ENCODE peak calls at places on chromosome 11, in five cellular contexts. K, L, B, T and S are unnamed samples.
A peak's percentile ranks its signal among the peaks of the same experiment; 100 is the strongest.

GRCh38 chr11:78720281-78720989 is 145.8 kb upstream of the NARS2 start:
- DNase-seq in K (no peak), L (no peak), B (no peak), T (no peak), S (no peak)

GRCh38 chr11:9249252-9249651 is 15.9 kb downstream of the DENND5A start:
- DNase-seq in K (no peak), L (no peak), B (no peak), T (no peak), S (no peak)

GRCh38 chr11:19604679-19605375 is 107.8 kb upstream of the NAV2 start:
- DNase-seq in K (no peak), L (no peak), B (no peak), T (no peak), S (no peak)

GRCh38 chr11:32358729-32359128 is 76.6 kb downstream of the WT1 start:
- DNase-seq in K (no peak), L (no peak), B (no peak), T (no peak), S (no peak)

GRCh38 chr11:120137187-120137610 is 714 bp downstream of the TRIM29 start:
- DNase-seq in K (peak; percentile 57), L (no peak), B (peak; percentile 4), T (no peak), S (no peak)

GRCh38 chr11:10640308-10640707 is 53.2 kb downstream of the IRAG1 start:
- DNase-seq in K (peak; percentile 54), L (no peak), B (no peak), T (no peak), S (no peak)

GRCh38 chr11:86610559-86611341 is 61.7 kb downstream of the ME3 start:
- DNase-seq in K (no peak), L (no peak), B (no peak), T (no peak), S (no peak)

GRCh38 chr11:118415739-118416068 is 14.3 kb downstream of the ATP5MG start:
- DNase-seq in K (no peak), L (peak; percentile 69), B (peak; percentile 86), T (no peak), S (no peak)

GRCh38 chr11:19453893-19454292 is 213.1 kb upstream of the E2F8 start:
- DNase-seq in K (no peak), L (peak; percentile 71), B (peak; percentile 60), T (no peak), S (no peak)

GRCh38 chr11:85737738-85738137 is 51.7 kb upstream of the CCDC89 start:
- DNase-seq in K (no peak), L (no peak), B (no peak), T (no peak), S (no peak)

GRCh38 chr11:124285610-124286344 is 28.0 kb downstream of the OR8D1 start:
- DNase-seq in K (no peak), L (no peak), B (no peak), T (no peak), S (no peak)

GRCh38 chr11:60818057-60818456 is 23.9 kb upstream of the CCDC86 start:
- DNase-seq in K (no peak), L (no peak), B (no peak), T (no peak), S (no peak)

GRCh38 chr11:16000065-16000464 is 356.3 kb downstream of the SOX6 start:
- DNase-seq in K (no peak), L (no peak), B (peak; percentile 50), T (no peak), S (no peak)

GRCh38 chr11:15101072-15101701 is 13.5 kb upstream of the INSC start:
- DNase-seq in K (peak; percentile 71), L (peak; percentile 76), B (peak; percentile 83), T (no peak), S (no peak)

GRCh38 chr11:134207538-134208239 is 16.1 kb downstream of the NCAPD3 start:
- DNase-seq in K (no peak), L (no peak), B (no peak), T (peak; percentile 41), S (peak; percentile 47)

GRCh38 chr11:118631109-118631508 is 23.7 kb downstream of the PHLDB1 start:
- DNase-seq in K (no peak), L (no peak), B (no peak), T (no peak), S (no peak)

GRCh38 chr11:828501-829115 is 889 bp downstream of the CRACR2B start:
- DNase-seq in K (no peak), L (no peak), B (no peak), T (no peak), S (no peak)

GRCh38 chr11:131823772-131824171 is 453.4 kb downstream of the NTM start:
- DNase-seq in K (no peak), L (no peak), B (no peak), T (no peak), S (no peak)

GRCh38 chr11:11171854-11172253 is 181.2 kb downstream of the CSNK2A3 start:
- DNase-seq in K (no peak), L (no peak), B (no peak), T (no peak), S (no peak)

GRCh38 chr11:14423633-14424032 is 64.7 kb upstream of the RRAS2 start:
- DNase-seq in K (no peak), L (no peak), B (no peak), T (no peak), S (no peak)

GRCh38 chr11:110075822-110076208 is 17.4 kb upstream of the ZC3H12C start:
- DNase-seq in K (no peak), L (no peak), B (no peak), T (no peak), S (no peak)

GRCh38 chr11:70203749-70204465 is 811 bp downstream of the FADD start:
- DNase-seq in K (no peak), L (peak; percentile 84), B (peak; percentile 86), T (peak; percentile 88), S (peak; percentile 79)

GRCh38 chr11:69700278-69701140 is 3.3 kb downstream of the FGF19 start:
- DNase-seq in K (peak; percentile 59), L (no peak), B (no peak), T (no peak), S (no peak)

GRCh38 chr11:112292785-112293407 is 32.2 kb upstream of the PLET1 start:
- DNase-seq in K (peak; percentile 82), L (peak; percentile 86), B (peak; percentile 79), T (no peak), S (no peak)

GRCh38 chr11:35911013-35911412 is 32.8 kb upstream of the LDLRAD3 start:
- DNase-seq in K (no peak), L (no peak), B (no peak), T (no peak), S (no peak)

GRCh38 chr11:119051440-119052162 is 5.4 kb downstream of the HYOU1 start:
- DNase-seq in K (no peak), L (no peak), B (no peak), T (no peak), S (no peak)

GRCh38 chr11:68125164-68125563 is 4.0 kb upstream of the CHKA start:
- DNase-seq in K (peak; percentile 48), L (no peak), B (no peak), T (no peak), S (no peak)

GRCh38 chr11:65355776-65356393 is 1.3 kb downstream of the TIGD3 start:
- DNase-seq in K (peak; percentile 74), L (no peak), B (peak; percentile 73), T (no peak), S (no peak)

GRCh38 chr11:2664331-2664730 is 35.5 kb downstream of the KCNQ1OT1 start:
- DNase-seq in K (no peak), L (no peak), B (no peak), T (no peak), S (no peak)